ENCODE peak calls at places on chromosome 20, in seven cellular contexts. G, W, L, P, S, Z and O are unnamed samples.

GRCh38 chr20:22248052-22248667 is 336.2 kb downstream of the FOXA2 start:
- DNase-seq in L (peak; percentile 15), W (no peak), Z (no peak), S (peak; percentile 10), G (no peak), P (no peak), O (no peak)

GRCh38 chr20:9185511-9185910 is 116.6 kb downstream of the PLCB4 start:
- DNase-seq in Z (no peak), W (no peak), P (peak; percentile 36), G (no peak), L (no peak), S (no peak), O (no peak)

GRCh38 chr20:37314099-37314498 is 24.6 kb downstream of the MANBAL start:
- DNase-seq in W (no peak), P (no peak), G (no peak), Z (no peak), S (no peak), L (no peak), O (peak; percentile 39)

GRCh38 chr20:5770240-5770986 is 20.2 kb downstream of the SHLD1 start:
- DNase-seq in G (no peak), S (no peak), P (no peak), Z (no peak), W (no peak), L (peak; percentile 24), O (no peak)

GRCh38 chr20:47379433-47380150 is 23.1 kb upstream of the ZMYND8 start:
- DNase-seq in S (no peak), L (no peak), W (no peak), Z (no peak), P (peak; percentile 78), G (no peak), O (no peak)

GRCh38 chr20:9301129-9302072 is 213.0 kb upstream of the LAMP5 start:
- DNase-seq in W (no peak), Z (peak; percentile 50), L (peak; percentile 94), P (peak; percentile 69), G (no peak), S (no peak), O (no peak)

GRCh38 chr20:42097741-42098140 is 479.6 kb upstream of the CHD6 start:
- DNase-seq in P (no peak), L (no peak), Z (no peak), W (no peak), S (no peak), G (no peak), O (no peak)

GRCh38 chr20:61976650-61977332 is 88.9 kb downstream of the TAF4 start:
- DNase-seq in G (no peak), L (peak; percentile 34), Z (no peak), S (peak; percentile 16), W (no peak), P (no peak), O (no peak)

GRCh38 chr20:17688965-17689364 is 6.9 kb upstream of the RRBP1 start:
- DNase-seq in L (no peak), W (no peak), P (no peak), S (no peak), G (no peak), Z (no peak), O (no peak)

GRCh38 chr20:6940052-6940451 is 172.6 kb downstream of the BMP2 start:
- DNase-seq in L (no peak), W (no peak), G (no peak), Z (peak; percentile 4), S (no peak), P (no peak), O (no peak)

GRCh38 chr20:373171-373890 is 7.2 kb upstream of the TRIB3 start:
- DNase-seq in S (no peak), Z (peak; percentile 29), G (no peak), W (no peak), P (peak; percentile 67), L (no peak), O (peak; percentile 57)

GRCh38 chr20:24769878-24770627 is 179.0 kb upstream of the CST7 start:
- DNase-seq in P (no peak), S (no peak), L (no peak), W (no peak), Z (no peak), G (no peak), O (no peak)

GRCh38 chr20:17541996-17542395 is 10.8 kb upstream of the BFSP1 start:
- DNase-seq in L (no peak), Z (no peak), G (no peak), W (no peak), P (no peak), S (no peak), O (no peak)

GRCh38 chr20:15396900-15397299 is 1059.5 kb upstream of the FLRT3 start:
- DNase-seq in L (no peak), S (no peak), W (no peak), G (no peak), P (no peak), Z (no peak), O (no peak)

GRCh38 chr20:54115172-54115854 is 44.9 kb upstream of the BCAS1 start:
- DNase-seq in G (no peak), W (no peak), P (no peak), S (no peak), L (no peak), Z (no peak), O (no peak)

GRCh38 chr20:25309395-25310267 is 61.7 kb downstream of the PYGB start:
- DNase-seq in S (no peak), Z (no peak), G (no peak), L (no peak), W (no peak), P (peak; percentile 73), O (peak; percentile 60)

GRCh38 chr20:2559641-2560040 is 23.3 kb downstream of the TMC2 start:
- DNase-seq in L (peak; percentile 57), Z (no peak), S (peak; percentile 71), G (no peak), W (no peak), P (no peak), O (no peak)

GRCh38 chr20:51960004-51960403 is 157.7 kb upstream of the SALL4 start:
- DNase-seq in L (no peak), G (no peak), S (no peak), P (no peak), W (no peak), Z (no peak), O (no peak)

GRCh38 chr20:61560361-61560853 is 308.3 kb downstream of the CDH4 start:
- DNase-seq in P (peak; percentile 23), Z (no peak), S (no peak), L (no peak), W (no peak), G (no peak), O (no peak)

GRCh38 chr20:56373942-56374341 is 15.2 kb downstream of the FAM210B start:
- DNase-seq in Z (no peak), S (no peak), G (no peak), L (no peak), W (no peak), P (peak; percentile 96), O (no peak)

GRCh38 chr20:21534453-21534852 is 20.6 kb upstream of the NKX2-2 start:
- DNase-seq in S (no peak), G (no peak), P (no peak), Z (no peak), L (no peak), W (no peak), O (no peak)

GRCh38 chr20:32458061-32458836 is 100.1 kb downstream of the ASXL1 start:
- DNase-seq in S (peak; percentile 54), W (no peak), L (no peak), G (no peak), P (no peak), Z (no peak), O (no peak)

GRCh38 chr20:16544949-16545348 is 28.3 kb downstream of the KIF16B start:
- DNase-seq in G (no peak), L (no peak), W (no peak), P (no peak), Z (no peak), S (no peak), O (no peak)

GRCh38 chr20:33506576-33506975 is 16.7 kb downstream of the CBFA2T2 start:
- DNase-seq in W (no peak), Z (no peak), L (no peak), G (no peak), P (no peak), S (no peak), O (no peak)

GRCh38 chr20:53336892-53337291 is 256.7 kb downstream of the ZNF217 start:
- DNase-seq in P (no peak), G (no peak), Z (no peak), S (no peak), W (no peak), L (no peak), O (no peak)

GRCh38 chr20:5171790-5172164 is 45.0 kb downstream of the CDS2 start:
- DNase-seq in S (no peak), P (no peak), Z (no peak), W (no peak), L (no peak), G (no peak), O (no peak)

GRCh38 chr20:57464642-57465211 is 60.2 kb downstream of the CTCFL start:
- DNase-seq in P (no peak), Z (no peak), S (no peak), G (no peak), L (no peak), W (no peak), O (no peak)

GRCh38 chr20:1263853-1264252 is 2.2 kb upstream of the SNPH start:
- DNase-seq in G (no peak), W (no peak), L (no peak), S (no peak), Z (no peak), P (no peak), O (no peak)

GRCh38 chr20:36273414-36274247 is 32.5 kb upstream of the DLGAP4 start:
- DNase-seq in Z (no peak), G (no peak), W (no peak), P (no peak), S (no peak), L (no peak), O (no peak)

GRCh38 chr20:18585134-18585533 is 2.7 kb upstream of the DTD1 start:
- DNase-seq in G (no peak), L (no peak), P (peak; percentile 56), Z (no peak), S (no peak), W (no peak), O (no peak)